ENCODE peak calls at places on chromosomes 12 and 14, in six cellular contexts. One of them, this sample, is unnamed.

GRCh38 chr14:59570122-59570521 is 6.5 kb downstream of the CCDC175 start:
- DNase-seq in fibroblast of the conjunctiva: no peak
- DNase-seq in OCI-M1: peak; percentile 28
- DNase-seq in activated T-helper 1 cell treated with Interleukin-2 at 50 U/mL for 16 hours: no peak
- DNase-seq in activated CD8-positive, alpha-beta memory T cell treated with anti-CD3 and anti-CD28 coated beads for 48 hours: no peak
- DNase-seq in sciatic nerve: no peak
- DNase-seq in this sample: no peak

GRCh38 chr12:86774841-86775386 is 518.7 kb upstream of the MGAT4C start:
- DNase-seq in OCI-M1: no peak
- DNase-seq in activated CD8-positive, alpha-beta memory T cell treated with anti-CD3 and anti-CD28 coated beads for 48 hours: no peak
- DNase-seq in sciatic nerve: no peak
- DNase-seq in fibroblast of the conjunctiva: no peak
- DNase-seq in activated T-helper 1 cell treated with Interleukin-2 at 50 U/mL for 16 hours: no peak
- DNase-seq in this sample: peak; percentile 1

GRCh38 chr12:26614217-26614616 is 218.8 kb downstream of the ITPR2 start:
- DNase-seq in activated T-helper 1 cell treated with Interleukin-2 at 50 U/mL for 16 hours: no peak
- DNase-seq in OCI-M1: peak; percentile 60
- DNase-seq in sciatic nerve: no peak
- DNase-seq in activated CD8-positive, alpha-beta memory T cell treated with anti-CD3 and anti-CD28 coated beads for 48 hours: no peak
- DNase-seq in fibroblast of the conjunctiva: no peak
- DNase-seq in this sample: no peak

GRCh38 chr12:107225626-107226025 is 132.3 kb upstream of the CRY1 start:
- DNase-seq in activated T-helper 1 cell treated with Interleukin-2 at 50 U/mL for 16 hours: no peak
- DNase-seq in sciatic nerve: no peak
- DNase-seq in fibroblast of the conjunctiva: no peak
- DNase-seq in activated CD8-positive, alpha-beta memory T cell treated with anti-CD3 and anti-CD28 coated beads for 48 hours: no peak
- DNase-seq in OCI-M1: no peak
- DNase-seq in this sample: no peak

GRCh38 chr12:59149995-59150642 is 229.8 kb upstream of the LRIG3 start:
- DNase-seq in fibroblast of the conjunctiva: peak; percentile 80
- DNase-seq in activated T-helper 1 cell treated with Interleukin-2 at 50 U/mL for 16 hours: no peak
- DNase-seq in sciatic nerve: no peak
- DNase-seq in activated CD8-positive, alpha-beta memory T cell treated with anti-CD3 and anti-CD28 coated beads for 48 hours: no peak
- DNase-seq in OCI-M1: peak; percentile 88
- DNase-seq in this sample: no peak

GRCh38 chr14:24185741-24186140 is 2.9 kb downstream of the IPO4 start:
- DNase-seq in OCI-M1: no peak
- DNase-seq in activated CD8-positive, alpha-beta memory T cell treated with anti-CD3 and anti-CD28 coated beads for 48 hours: no peak
- DNase-seq in fibroblast of the conjunctiva: no peak
- DNase-seq in activated T-helper 1 cell treated with Interleukin-2 at 50 U/mL for 16 hours: no peak
- DNase-seq in sciatic nerve: no peak
- DNase-seq in this sample: no peak

GRCh38 chr12:121465921-121466799 is 66.2 kb downstream of the RNF34 start:
- DNase-seq in activated CD8-positive, alpha-beta memory T cell treated with anti-CD3 and anti-CD28 coated beads for 48 hours: no peak
- DNase-seq in OCI-M1: peak; percentile 63
- DNase-seq in activated T-helper 1 cell treated with Interleukin-2 at 50 U/mL for 16 hours: peak; percentile 43
- DNase-seq in sciatic nerve: no peak
- DNase-seq in fibroblast of the conjunctiva: no peak
- DNase-seq in this sample: no peak

GRCh38 chr12:109279525-109279924 is 29.6 kb downstream of the FOXN4 start:
- DNase-seq in OCI-M1: no peak
- DNase-seq in fibroblast of the conjunctiva: no peak
- DNase-seq in activated CD8-positive, alpha-beta memory T cell treated with anti-CD3 and anti-CD28 coated beads for 48 hours: no peak
- DNase-seq in activated T-helper 1 cell treated with Interleukin-2 at 50 U/mL for 16 hours: no peak
- DNase-seq in sciatic nerve: no peak
- DNase-seq in this sample: no peak

GRCh38 chr12:99004799-99005474 is 359.8 kb downstream of the APAF1 start:
- DNase-seq in activated CD8-positive, alpha-beta memory T cell treated with anti-CD3 and anti-CD28 coated beads for 48 hours: no peak
- DNase-seq in fibroblast of the conjunctiva: no peak
- DNase-seq in sciatic nerve: no peak
- DNase-seq in activated T-helper 1 cell treated with Interleukin-2 at 50 U/mL for 16 hours: no peak
- DNase-seq in OCI-M1: no peak
- DNase-seq in this sample: no peak

GRCh38 chr12:31928246-31929139 is 30.7 kb upstream of the RESF1 start:
- DNase-seq in activated CD8-positive, alpha-beta memory T cell treated with anti-CD3 and anti-CD28 coated beads for 48 hours: no peak
- DNase-seq in OCI-M1: no peak
- DNase-seq in fibroblast of the conjunctiva: no peak
- DNase-seq in activated T-helper 1 cell treated with Interleukin-2 at 50 U/mL for 16 hours: peak; percentile 1
- DNase-seq in sciatic nerve: no peak
- DNase-seq in this sample: no peak

GRCh38 chr14:91484744-91485143 is 25.4 kb downstream of the PPP4R3A start:
- DNase-seq in sciatic nerve: no peak
- DNase-seq in activated T-helper 1 cell treated with Interleukin-2 at 50 U/mL for 16 hours: no peak
- DNase-seq in activated CD8-positive, alpha-beta memory T cell treated with anti-CD3 and anti-CD28 coated beads for 48 hours: no peak
- DNase-seq in fibroblast of the conjunctiva: no peak
- DNase-seq in OCI-M1: no peak
- DNase-seq in this sample: no peak

GRCh38 chr14:23950411-23951135 is 3.0 kb upstream of the DHRS4 start:
- DNase-seq in OCI-M1: no peak
- DNase-seq in fibroblast of the conjunctiva: no peak
- DNase-seq in activated CD8-positive, alpha-beta memory T cell treated with anti-CD3 and anti-CD28 coated beads for 48 hours: no peak
- DNase-seq in sciatic nerve: no peak
- DNase-seq in activated T-helper 1 cell treated with Interleukin-2 at 50 U/mL for 16 hours: no peak
- DNase-seq in this sample: no peak

GRCh38 chr14:66539034-66539433 is 31.1 kb downstream of the GPHN start:
- DNase-seq in fibroblast of the conjunctiva: no peak
- DNase-seq in sciatic nerve: no peak
- DNase-seq in activated CD8-positive, alpha-beta memory T cell treated with anti-CD3 and anti-CD28 coated beads for 48 hours: no peak
- DNase-seq in activated T-helper 1 cell treated with Interleukin-2 at 50 U/mL for 16 hours: no peak
- DNase-seq in OCI-M1: no peak
- DNase-seq in this sample: no peak

GRCh38 chr12:14111230-14111865 is 129.9 kb upstream of the GRIN2B start:
- DNase-seq in fibroblast of the conjunctiva: no peak
- DNase-seq in OCI-M1: peak; percentile 4
- DNase-seq in activated CD8-positive, alpha-beta memory T cell treated with anti-CD3 and anti-CD28 coated beads for 48 hours: no peak
- DNase-seq in sciatic nerve: no peak
- DNase-seq in activated T-helper 1 cell treated with Interleukin-2 at 50 U/mL for 16 hours: no peak
- DNase-seq in this sample: no peak

GRCh38 chr14:63952933-63953437 is 100.2 kb downstream of the SYNE2 start:
- DNase-seq in sciatic nerve: no peak
- DNase-seq in fibroblast of the conjunctiva: no peak
- DNase-seq in activated T-helper 1 cell treated with Interleukin-2 at 50 U/mL for 16 hours: no peak
- DNase-seq in OCI-M1: no peak
- DNase-seq in activated CD8-positive, alpha-beta memory T cell treated with anti-CD3 and anti-CD28 coated beads for 48 hours: no peak
- DNase-seq in this sample: no peak